ENCODE peak calls at places on chromosomes 1 and 21, in ten cellular contexts. Q is AG10803, B is fibroblast of pulmonary artery, F is PC-3, D is keratinocyte, E is fibroblast of the aortic adventitia, T is brain microvascular endothelial cell, O is BJ, L is body of pancreas, Z is fibroblast of lung. K is an unnamed sample.
A peak's percentile ranks its signal among the peaks of the same experiment; 100 is the strongest.

GRCh38 chr1:14390816-14391215 is 207.7 kb upstream of the KAZN start:
- DNase-seq in D (no peak), L (no peak), Z (no peak), B (peak; percentile 1), Q (no peak), O (no peak), F (no peak), T (no peak), E (peak; percentile 24), K (no peak)

GRCh38 chr1:162391790-162392563 is 10.4 kb downstream of the C1orf226 start:
- DNase-seq in Z (peak; percentile 70), O (no peak), F (peak; percentile 71), Q (peak; percentile 51), E (peak; percentile 63), D (no peak), T (peak; percentile 35), L (peak; percentile 24), B (peak; percentile 69), K (no peak)

GRCh38 chr1:213573648-213574009 is 414.1 kb upstream of the PROX1 start:
- DNase-seq in Q (no peak), F (no peak), D (no peak), Z (no peak), B (no peak), O (no peak), L (no peak), E (no peak), T (no peak), K (no peak)

GRCh38 chr21:22885614-22886013 is 1887.4 kb downstream of the NCAM2 start:
- DNase-seq in D (no peak), F (peak; percentile 37), L (no peak), O (no peak), E (no peak), Z (no peak), T (no peak), Q (no peak), B (no peak), K (no peak)

GRCh38 chr1:194568610-194569009 is 1382.2 kb upstream of the B3GALT2 start:
- DNase-seq in E (no peak), B (no peak), Z (peak; percentile 27), Q (no peak), F (no peak), O (no peak), D (no peak), T (peak; percentile 10), L (no peak), K (no peak)

GRCh38 chr21:35229290-35229689 is 180.2 kb upstream of the RUNX1 start:
- DNase-seq in Z (no peak), Q (no peak), O (no peak), B (no peak), F (no peak), D (no peak), L (no peak), T (no peak), E (no peak), K (no peak)

GRCh38 chr1:19974822-19975416 is 4.5 kb downstream of the PLA2G2A start:
- DNase-seq in E (peak; percentile 82), B (peak; percentile 89), O (peak; percentile 8), D (peak; percentile 75), Z (peak; percentile 73), Q (peak; percentile 75), L (peak; percentile 70), T (peak; percentile 64), F (peak; percentile 83), K (no peak)

GRCh38 chr1:228691926-228692325 is 43.4 kb upstream of the RHOU start:
- DNase-seq in D (no peak), Q (peak; percentile 35), B (peak; percentile 74), O (no peak), L (peak; percentile 52), F (peak; percentile 86), Z (peak; percentile 55), T (peak; percentile 22), E (peak; percentile 61), K (peak; percentile 7)

GRCh38 chr21:36427502-36427901 is 42.3 kb downstream of the CHAF1B start:
- DNase-seq in T (no peak), Z (no peak), D (no peak), O (no peak), B (no peak), F (no peak), E (no peak), L (no peak), Q (no peak), K (no peak)

GRCh38 chr1:206955476-206956312 is 9.4 kb upstream of the PIGR start:
- DNase-seq in O (no peak), D (no peak), F (no peak), L (no peak), T (no peak), Q (peak; percentile 90), B (no peak), E (peak; percentile 8), Z (peak; percentile 12), K (no peak)

GRCh38 chr1:29398431-29398830 is 162.1 kb downstream of the PTPRU start:
- DNase-seq in B (peak; percentile 44), F (peak; percentile 56), D (no peak), E (peak; percentile 54), L (no peak), O (no peak), Z (peak; percentile 20), Q (peak; percentile 47), T (no peak), K (no peak)

DNA sequence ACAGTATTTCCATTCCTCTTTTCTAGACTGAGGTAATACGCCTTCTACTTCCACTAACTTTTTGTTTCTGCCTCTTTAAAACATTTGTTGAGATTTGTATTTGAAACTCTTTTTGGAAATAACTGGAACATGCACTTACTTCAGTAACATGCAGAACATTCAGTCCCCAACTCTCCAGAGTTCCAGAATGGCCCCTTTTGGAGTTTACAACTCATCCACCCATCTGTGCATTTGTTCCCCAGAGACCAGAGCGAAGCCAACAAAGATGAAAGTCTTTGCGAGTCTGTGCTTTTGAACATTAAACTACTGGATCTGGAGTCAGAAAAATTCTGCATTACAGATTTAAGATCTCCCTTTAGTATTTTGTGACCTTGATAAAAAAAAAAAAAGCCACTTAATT is 143.1 kb upstream of the ZRANB2 start:
- DNase-seq in L (no peak), B (no peak), Z (no peak), D (no peak), O (no peak), F (no peak), T (no peak), Q (no peak), E (no peak), K (no peak)
- H3K4me3 ChIP-seq in L (no peak overlapping the region), B (no peak overlapping the region), Z (no peak overlapping the region), D (no peak overlapping the region), O (no peak overlapping the region), F (no peak overlapping the region), T (no peak overlapping the region), Q (no peak overlapping the region), E (no peak overlapping the region), K (no peak overlapping the region)

GRCh38 chr1:160494620-160495019 is 28.4 kb downstream of the SLAMF6 start:
- DNase-seq in E (no peak), F (peak; percentile 45), Q (no peak), D (no peak), B (no peak), T (no peak), O (no peak), Z (no peak), L (peak; percentile 19), K (no peak)
- TF ChIP-seq CTCF in E (peak; percentile 11), F (peak; percentile 63), Q (peak; percentile 16), D (peak; percentile 47), B (peak; percentile 32), T (peak; percentile 41), O (peak; percentile 33), Z (no peak), L (peak; percentile 26), K (peak; percentile 34)

DNA sequence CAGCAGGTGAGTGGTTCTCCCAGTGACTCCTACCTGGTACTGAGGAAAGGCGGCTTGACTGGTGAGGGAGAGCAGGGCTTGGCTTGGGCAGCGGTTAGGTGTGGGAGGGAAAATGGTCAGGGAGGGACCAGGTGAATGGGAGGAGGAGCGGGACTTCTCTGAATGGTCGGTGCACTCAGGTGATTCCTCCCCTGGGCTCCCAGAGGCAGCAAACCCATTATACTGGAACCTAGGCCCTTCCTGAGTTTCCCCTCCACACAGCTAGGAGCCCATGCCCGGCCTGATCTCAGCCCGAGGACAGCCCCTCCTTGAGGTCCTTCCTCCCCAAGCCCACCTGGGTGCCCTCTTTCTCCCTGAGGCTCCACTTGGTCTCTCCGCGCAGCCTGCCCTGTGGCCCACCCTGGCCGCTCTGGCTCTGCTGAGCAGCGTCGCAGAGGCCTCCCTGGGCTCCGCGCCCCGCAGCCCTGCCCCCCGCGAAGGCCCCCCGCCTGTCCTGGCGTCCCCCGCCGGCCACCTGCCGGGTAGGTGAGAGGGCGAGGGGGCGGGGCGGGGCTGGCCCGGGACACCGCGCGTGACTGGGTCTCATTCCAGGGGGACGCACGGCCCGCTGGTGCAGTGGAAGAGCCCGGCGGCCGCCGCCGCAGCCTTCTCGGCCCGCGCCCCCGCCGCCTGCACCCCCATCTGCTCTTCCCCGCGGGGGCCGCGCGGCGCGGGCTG is 2.3 kb downstream of the ARTN start:
- DNase-seq in O (no peak), B (no peak), D (no peak), E (no peak), T (no peak), L (peak; percentile 72), F (peak; percentile 27), Q (no peak), Z (no peak), K (no peak)
- H3K4me3 ChIP-seq in O (peak overlapping the region; percentile 20), B (no peak overlapping the region), D (peak overlapping the region; percentile 95), E (peak overlapping the region; percentile 28), T (peak overlapping the region; percentile 22), L (no peak overlapping the region), F (peak overlapping the region; percentile 60), Q (no peak overlapping the region), Z (peak overlapping the region; percentile 40), K (no peak overlapping the region)

GRCh38 chr1:53155534-53155933 is 13.1 kb upstream of the SLC1A7 start:
- DNase-seq in O (no peak), E (no peak), Q (no peak), D (no peak), T (no peak), B (no peak), F (no peak), L (no peak), Z (no peak), K (no peak)

GRCh38 chr1:53156783-53157182 is 14.3 kb upstream of the SLC1A7 start:
- DNase-seq in Z (no peak), L (no peak), B (no peak), O (no peak), D (no peak), T (no peak), Q (no peak), E (no peak), F (no peak), K (no peak)

GRCh38 chr1:53154859-53155438 is 12.5 kb upstream of the SLC1A7 start:
- DNase-seq in O (no peak), Q (no peak), B (no peak), Z (no peak), D (no peak), E (no peak), F (no peak), T (no peak), L (no peak), K (no peak)

GRCh38 chr1:53153752-53154151 is 11.3 kb upstream of the SLC1A7 start:
- DNase-seq in F (no peak), Z (no peak), Q (peak; percentile 74), E (peak; percentile 53), T (no peak), D (no peak), B (peak; percentile 40), L (no peak), O (no peak), K (no peak)

DNA sequence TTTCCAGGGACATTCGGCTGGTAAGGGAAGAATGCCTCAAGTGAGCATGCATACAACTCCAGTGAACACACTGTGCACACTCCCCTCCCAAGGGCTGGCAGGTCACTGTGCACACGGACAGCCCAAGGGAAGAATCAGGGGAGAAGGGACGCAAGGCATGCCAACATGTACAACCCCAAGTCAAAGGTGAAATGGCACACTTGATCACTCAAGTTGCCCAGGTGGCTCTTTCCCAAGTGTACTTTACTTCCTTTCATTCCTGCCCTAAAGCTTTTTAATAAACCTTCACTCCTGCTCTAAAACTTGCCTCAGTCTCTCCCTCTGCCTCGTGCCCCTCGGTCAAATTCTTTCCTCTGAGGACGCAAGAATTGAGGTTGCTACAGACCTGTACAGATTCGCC is 13.5 kb upstream of the SLC1A7 start:
- DNase-seq in E (no peak), O (no peak), Q (no peak), T (no peak), D (no peak), F (no peak), L (no peak), Z (no peak), B (no peak), K (no peak)
- TF ChIP-seq CTCF in E (no peak), O (no peak), Q (no peak), T (no peak), D (no peak), F (no peak), L (no peak), Z (no peak), B (no peak), K (no peak)